ENCODE peak calls at places on chromosomes 6 and 20, in five cellular contexts. K is IMR-90, R is lung, S is lower leg skin, D is AG09309. F is an unnamed sample.

GRCh38 chr6:163867518-163868292 is 453.2 kb downstream of the QKI start:
- DNase-seq in D (no peak), R (no peak), K (no peak), S (no peak), F (no peak)

GRCh38 chr6:28876702-28877101 is 47.1 kb downstream of the TRIM27 start:
- DNase-seq in S (no peak), K (no peak), D (no peak), R (no peak), F (no peak)

GRCh38 chr6:142374965-142375733 is 73.3 kb downstream of the ADGRG6 start:
- DNase-seq in S (no peak), K (peak), R (no peak), D (peak), F (peak)

GRCh38 chr6:78436335-78436734 is 431.0 kb upstream of the IRAK1BP1 start:
- DNase-seq in R (no peak), S (no peak), K (peak), D (peak), F (peak)

GRCh38 chr6:2957696-2958330 is 13.6 kb downstream of the SERPINB6 start:
- DNase-seq in K (no peak), S (peak), R (no peak), D (no peak), F (no peak)

GRCh38 chr6:138194221-138194620 is 24.1 kb downstream of the PBOV1 start:
- DNase-seq in R (peak), D (no peak), S (no peak), K (no peak), F (no peak)

GRCh38 chr6:99369533-99369932 is 20.1 kb upstream of the FAXC start:
- DNase-seq in K (no peak), D (no peak), R (no peak), S (no peak), F (no peak)

GRCh38 chr20:15654208-15654649 is 919.0 kb downstream of the KIF16B start:
- DNase-seq in S (no peak), K (peak), R (peak), D (no peak), F (peak)

GRCh38 chr20:63351811-63352591 is 9.1 kb downstream of the CHRNA4 start:
- DNase-seq in D (no peak), S (no peak), K (no peak), R (no peak), F (no peak)

GRCh38 chr20:11247059-11247630 is 573.3 kb upstream of the JAG1 start:
- DNase-seq in S (no peak), R (no peak), K (no peak), D (no peak), F (no peak)

GRCh38 chr6:157873735-157874344 is 50.8 kb downstream of the SNX9 start:
- DNase-seq in S (peak), K (peak), R (peak), D (peak), F (peak)

GRCh38 chr6:18386302-18386976 is 711 bp upstream of the RNF144B start:
- DNase-seq in R (peak), K (peak), D (no peak), S (no peak), F (no peak)

GRCh38 chr20:38806855-38807655 is 1.6 kb downstream of the PPP1R16B start:
- DNase-seq in R (no peak), D (no peak), K (no peak), S (peak), F (no peak)

GRCh38 chr6:166004491-166005275 is 163.0 kb downstream of the TBXT start:
- DNase-seq in K (no peak), D (no peak), S (no peak), R (no peak), F (no peak)

GRCh38 chr6:150043096-150043495 is 17.8 kb upstream of the RAET1L start:
- DNase-seq in K (no peak), R (no peak), D (no peak), S (no peak), F (no peak)

GRCh38 chr6:44400572-44400971 is 13.1 kb downstream of the CDC5L start:
- DNase-seq in S (no peak), D (no peak), K (no peak), R (no peak), F (no peak)

GRCh38 chr20:47198254-47198671 is 158.2 kb downstream of the ZMYND8 start:
- DNase-seq in D (no peak), K (peak), R (no peak), S (no peak), F (no peak)

GRCh38 chr20:48463096-48463710 is 364.6 kb downstream of the PREX1 start:
- DNase-seq in R (no peak), K (no peak), D (no peak), S (no peak), F (no peak)

GRCh38 chr20:44018684-44019637 is 104.3 kb downstream of the TOX2 start:
- DNase-seq in S (peak), D (no peak), K (no peak), R (no peak), F (no peak)
- H3K4me3 ChIP-seq in S (no peak), D (no peak), K (no peak), R (no peak), F (peak)

DNA sequence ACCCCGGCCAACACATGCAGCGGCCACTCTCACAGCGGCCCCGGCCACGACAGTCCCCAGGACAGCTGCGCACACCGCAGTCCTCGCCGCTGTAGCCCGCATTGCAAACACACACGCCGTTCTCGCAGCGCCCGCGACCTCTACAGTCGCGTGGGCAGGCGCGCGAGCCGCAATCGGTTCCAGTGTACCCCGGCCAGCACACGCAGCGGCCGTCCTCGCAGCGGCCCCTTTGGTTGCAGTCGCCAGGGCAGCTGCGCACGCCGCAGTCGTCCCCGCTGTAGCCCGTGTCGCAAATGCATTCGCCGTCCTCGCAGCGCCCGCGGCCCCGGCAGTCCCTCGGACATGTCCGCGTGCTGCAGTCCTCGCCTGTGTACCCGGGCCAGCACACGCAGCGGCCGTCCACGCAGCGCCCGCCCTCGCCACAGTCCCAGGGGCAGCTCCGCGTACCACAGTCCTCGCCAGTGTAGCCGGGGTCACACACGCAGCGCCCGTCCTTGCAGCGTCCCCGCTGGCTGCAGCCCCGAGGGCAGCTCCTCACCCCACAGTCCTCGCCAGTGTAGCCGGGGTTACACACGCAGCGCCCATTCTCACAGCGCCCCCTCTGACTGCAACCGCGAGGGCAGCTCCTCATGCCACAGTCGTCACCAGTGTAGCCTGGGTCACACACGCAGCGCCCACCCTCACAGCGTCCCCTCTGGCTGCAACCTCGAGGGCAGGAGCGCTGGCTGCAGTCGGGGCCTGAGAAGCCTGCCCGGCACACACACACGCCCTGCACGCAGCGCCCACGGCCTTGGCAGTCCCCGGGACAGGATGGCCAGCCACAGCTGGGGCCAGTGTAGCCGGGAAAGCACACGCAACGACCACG is 12.5 kb downstream of the TNXB start:
- DNase-seq in R (no peak), K (no peak), D (no peak), S (no peak), F (no peak)
- TF ChIP-seq CTCF in R (no peak), K (no peak), D (no peak), S (no peak), F (no peak)

GRCh38 chr6:48140221-48140620 is 29.2 kb upstream of the PTCHD4 start:
- DNase-seq in D (no peak), R (no peak), S (no peak), K (no peak), F (no peak)
- H3K4me3 ChIP-seq in D (no peak), R (no peak), S (no peak), K (no peak), F (no peak)

DNA sequence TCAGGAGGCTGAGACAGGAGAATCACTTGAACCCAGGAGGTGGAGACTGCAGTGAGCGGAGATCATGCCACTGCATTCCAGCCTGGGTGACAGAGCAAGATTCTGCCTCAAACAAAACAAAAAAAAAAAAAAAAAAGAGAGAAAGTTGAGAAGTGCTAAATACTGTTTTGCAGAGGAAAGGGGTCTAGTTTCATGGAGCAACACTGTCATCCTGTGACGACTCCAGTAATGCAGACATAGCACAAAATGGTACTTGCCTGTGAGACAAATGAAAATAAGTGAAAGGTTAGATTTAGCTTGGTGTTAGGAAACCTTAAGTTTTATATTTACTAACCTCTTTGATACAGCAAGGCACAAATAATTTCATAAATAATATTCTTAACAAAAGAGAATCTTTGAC is 29.7 kb downstream of the CEP162 start:
- DNase-seq in S (no peak), R (no peak), D (no peak), K (no peak), F (no peak)
- TF ChIP-seq CTCF in S (no peak), R (no peak), D (no peak), K (no peak), F (no peak)

GRCh38 chr6:766625-767024 is 73.7 kb upstream of the EXOC2 start:
- DNase-seq in R (no peak), S (no peak), D (no peak), K (no peak), F (no peak)

GRCh38 chr6:756224-756623 is 63.3 kb upstream of the EXOC2 start:
- DNase-seq in R (no peak), S (no peak), K (no peak), D (no peak), F (no peak)

GRCh38 chr6:759729-760128 is 66.8 kb upstream of the EXOC2 start:
- DNase-seq in D (no peak), R (no peak), S (no peak), K (no peak), F (no peak)

DNA sequence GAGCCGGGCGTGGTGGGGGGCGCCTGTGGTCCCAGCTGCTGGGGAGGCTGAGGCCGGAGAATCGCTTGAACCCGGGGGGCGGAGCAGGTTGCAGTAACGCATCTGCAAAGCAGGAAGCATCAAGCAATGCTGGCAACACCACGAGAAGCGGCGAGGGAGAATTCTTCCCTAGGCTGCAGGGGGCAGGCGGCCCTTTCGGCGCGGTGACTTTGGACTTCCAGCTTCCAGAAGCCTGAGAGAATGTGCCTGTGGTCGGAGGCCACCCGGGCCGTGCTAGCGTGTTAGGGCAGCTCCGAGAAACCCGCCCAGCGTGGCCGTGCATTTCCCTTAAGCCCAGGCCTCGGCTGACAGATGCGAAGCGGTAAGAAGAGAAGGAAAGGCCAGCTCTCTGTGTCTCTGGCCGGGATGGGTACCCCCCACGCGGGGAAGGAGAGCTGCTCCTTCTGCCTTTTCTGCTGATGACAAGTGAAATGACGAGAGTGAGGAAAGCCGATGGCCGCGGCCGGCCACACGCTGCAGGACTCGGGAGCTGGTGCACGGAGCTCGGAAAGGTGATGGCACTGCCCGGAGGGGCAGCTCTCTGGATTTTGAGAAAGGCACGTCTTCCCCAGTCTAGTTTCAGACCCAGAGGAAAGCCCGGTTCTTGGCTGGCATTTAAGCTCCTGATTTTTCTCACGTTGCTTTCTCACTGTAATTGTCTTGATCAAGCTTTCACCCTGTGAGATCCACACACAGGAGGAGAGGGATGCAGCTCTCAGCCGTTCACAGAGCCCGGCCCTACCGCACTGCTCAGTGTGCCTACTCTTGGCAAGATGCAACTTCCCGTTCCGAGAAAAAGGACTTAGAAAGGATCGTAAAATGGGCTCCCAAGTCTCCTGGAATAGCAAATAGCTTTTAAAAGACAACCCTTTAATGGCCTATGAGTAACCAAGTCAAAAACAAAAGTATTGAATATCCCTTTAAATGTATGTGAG is 68.3 kb upstream of the EXOC2 start:
- DNase-seq in R (no peak), D (no peak), K (no peak), S (no peak), F (no peak)
- H3K4me3 ChIP-seq in R (no peak), D (no peak), K (no peak), S (no peak), F (peak)

GRCh38 chr6:110041830-110042229 is 63.7 kb downstream of the GPR6 start:
- DNase-seq in S (peak), R (peak), K (no peak), D (no peak), F (no peak)

GRCh38 chr6:110041149-110041548 is 63.0 kb downstream of the GPR6 start:
- DNase-seq in R (peak), K (no peak), D (no peak), S (peak), F (no peak)

GRCh38 chr6:110040716-110041115 is 62.6 kb downstream of the GPR6 start:
- DNase-seq in R (peak), S (peak), K (no peak), D (no peak), F (no peak)

GRCh38 chr6:110039364-110039995 is 61.4 kb downstream of the GPR6 start:
- DNase-seq in R (peak), D (peak), K (peak), S (peak), F (peak)

GRCh38 chr6:110039996-110040383 is 61.9 kb downstream of the GPR6 start:
- DNase-seq in K (peak), R (peak), S (peak), D (no peak), F (peak)
- TF ChIP-seq CTCF in K (peak), R (no peak), S (no peak), D (peak), F (peak)

GRCh38 chr6:16766836-16767745 is 5.8 kb upstream of the ATXN1 start:
- DNase-seq in D (no peak), K (peak), R (no peak), S (no peak), F (no peak)

GRCh38 chr6:16770701-16771569 is 9.7 kb upstream of the ATXN1 start:
- DNase-seq in R (peak), S (peak), K (peak), D (no peak), F (peak)

GRCh38 chr6:16767765-16768514 is 6.7 kb upstream of the ATXN1 start:
- DNase-seq in D (no peak), S (no peak), R (no peak), K (no peak), F (no peak)

GRCh38 chr6:16769986-16770376 is 8.7 kb upstream of the ATXN1 start:
- DNase-seq in D (peak), K (peak), S (no peak), R (no peak), F (peak)

DNA sequence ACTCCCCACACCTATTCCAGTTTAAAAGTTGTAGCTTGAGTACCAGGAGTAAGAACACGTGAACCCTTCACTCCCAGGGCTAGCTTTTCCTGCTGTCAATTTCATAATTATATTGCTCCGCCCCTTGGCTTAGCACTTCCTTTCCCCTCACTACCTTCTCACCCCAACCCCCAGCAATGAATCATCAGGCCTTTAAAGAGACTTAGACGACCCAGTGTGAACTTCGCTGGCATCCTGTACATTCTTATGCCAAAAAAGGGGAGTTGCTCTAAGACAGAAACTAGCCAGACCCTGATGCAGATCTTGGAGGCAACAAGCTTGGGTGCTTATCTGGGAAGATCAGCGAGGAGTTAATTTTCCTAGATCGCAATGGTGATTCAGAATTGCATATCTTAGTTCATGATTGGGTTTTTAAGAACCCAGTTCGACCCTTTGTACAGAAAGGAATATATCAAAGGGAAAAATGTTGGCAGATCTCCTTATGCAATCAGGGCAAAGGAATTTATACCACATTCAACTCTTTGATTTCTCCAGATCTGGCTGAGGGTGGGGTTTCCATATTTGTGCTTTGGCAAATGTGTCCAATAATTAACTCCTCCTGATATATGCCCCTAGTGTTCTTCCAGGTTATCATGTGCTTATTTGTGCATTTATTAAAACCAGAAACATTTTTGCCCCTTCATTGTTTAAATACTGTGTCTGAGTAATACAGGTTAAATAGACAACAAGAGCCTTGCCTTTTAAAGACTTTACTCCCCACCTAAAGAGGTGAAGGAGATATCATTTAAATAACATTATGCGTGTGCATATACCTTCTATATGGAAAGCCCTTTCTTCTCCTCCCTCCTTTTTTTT is 8.1 kb upstream of the ATXN1 start:
- DNase-seq in R (peak), K (peak), S (peak), D (peak), F (peak)
- H3K4me3 ChIP-seq in R (no peak), K (no peak), S (no peak), D (no peak), F (no peak)

DNA sequence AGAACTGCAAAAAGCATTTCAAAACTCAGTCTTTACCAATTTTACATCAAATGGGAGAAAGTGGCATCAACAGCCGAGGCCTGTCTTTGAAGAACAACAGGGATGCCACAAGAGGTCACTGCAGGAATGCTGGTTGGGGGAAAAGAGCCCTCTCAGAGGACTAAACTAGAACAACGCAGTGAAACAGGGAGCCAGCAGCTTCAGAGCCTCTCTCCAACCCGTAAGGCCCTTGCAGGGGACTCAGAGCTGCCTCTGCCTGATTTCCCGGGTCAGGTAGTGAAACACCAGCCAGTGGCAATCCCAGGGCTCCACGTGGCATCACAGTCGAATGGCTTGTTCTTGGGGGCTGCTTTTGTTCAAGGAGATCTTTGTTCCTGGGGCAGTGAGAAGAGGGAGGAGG is 55.0 kb upstream of the KCNK16 start:
- DNase-seq in K (peak), D (peak), S (no peak), R (peak), F (peak)
- TF ChIP-seq CTCF in K (peak), D (peak), S (no peak), R (peak), F (peak)